ENCODE peak calls at places on chromosomes 2 and 18, in four cellular contexts. Q is mucosa of descending colon, Y is lower lobe of right lung, U is posterior cingulate gyrus. M is an unnamed sample.

GRCh38 chr2:119943058-119943457 is 69.8 kb upstream of the EPB41L5 start:
- DNase-seq in Q (no peak), Y (no peak), U (no peak), M (no peak)

GRCh38 chr2:223696719-223697118 is 94.6 kb upstream of the SCG2 start:
- DNase-seq in Q (peak; percentile 4), Y (no peak), U (no peak), M (peak; percentile 68)

GRCh38 chr2:74530239-74531161 is 767 bp downstream of the HTRA2 start:
- DNase-seq in Q (peak; percentile 62), Y (peak; percentile 68), U (no peak), M (no peak)

GRCh38 chr2:74087696-74088095 is 60.0 kb downstream of the BOLA3 start:
- DNase-seq in Q (no peak), Y (no peak), U (no peak), M (no peak)

GRCh38 chr2:197107291-197108269 is 181.1 kb upstream of the PGAP1 start:
- DNase-seq in Q (no peak), Y (no peak), U (no peak), M (no peak)

GRCh38 chr2:144780983-144781382 is 261.1 kb upstream of the ZEB2 start:
- DNase-seq in Q (no peak), Y (no peak), U (no peak), M (no peak)

GRCh38 chr2:111982822-111983221 is 72.2 kb upstream of the TMEM87B start:
- DNase-seq in Q (no peak), Y (no peak), U (no peak), M (no peak)

GRCh38 chr18:22838639-22839487 is 94.3 kb upstream of the RBBP8 start:
- DNase-seq in Q (no peak), Y (no peak), U (no peak), M (no peak)

GRCh38 chr2:68318686-68319396 is 908 bp downstream of the CNRIP1 start:
- DNase-seq in Q (peak; percentile 7), Y (peak; percentile 47), U (peak; percentile 16), M (no peak)

GRCh38 chr18:79817607-79817998 is 19.9 kb downstream of the KCNG2 start:
- DNase-seq in Q (no peak), Y (no peak), U (no peak), M (no peak)

GRCh38 chr2:217804786-217805678 is 197.8 kb downstream of the TNS1 start:
- DNase-seq in Q (no peak), Y (no peak), U (no peak), M (no peak)

GRCh38 chr2:218020966-218021535 is 18.3 kb upstream of the TNS1 start:
- DNase-seq in Q (no peak), Y (no peak), U (no peak), M (no peak)

GRCh38 chr18:63366270-63366990 is 576 bp downstream of the KDSR start:
- DNase-seq in Q (peak; percentile 71), Y (peak; percentile 70), U (peak; percentile 13), M (peak; percentile 84)

GRCh38 chr2:88059979-88060906 is 4.7 kb upstream of the KRCC1 start:
- DNase-seq in Q (no peak), Y (no peak), U (no peak), M (peak; percentile 71)

GRCh38 chr2:200993097-200993496 is 29.6 kb upstream of the ORC2 start:
- DNase-seq in Q (no peak), Y (no peak), U (no peak), M (no peak)

GRCh38 chr2:174051741-174052638 is 86.8 kb upstream of the SP3 start:
- DNase-seq in Q (peak; percentile 57), Y (no peak), U (no peak), M (peak; percentile 65)

GRCh38 chr2:3839489-3839888 is 136.1 kb downstream of the DCDC2C start:
- DNase-seq in Q (no peak), Y (no peak), U (no peak), M (no peak)

GRCh38 chr2:103459302-103459701 is 697.5 kb downstream of the TMEM182 start:
- DNase-seq in Q (no peak), Y (no peak), U (no peak), M (no peak)

GRCh38 chr2:190805126-190805525 is 75.5 kb upstream of the GLS start:
- DNase-seq in Q (no peak), Y (no peak), U (no peak), M (no peak)

GRCh38 chr2:28423856-28424605 is 31.4 kb downstream of the FOSL2 start:
- DNase-seq in Q (no peak), Y (peak; percentile 71), U (no peak), M (no peak)

GRCh38 chr18:41226186-41226585 is 728.8 kb upstream of the PIK3C3 start:
- DNase-seq in Q (no peak), Y (no peak), U (no peak), M (peak; percentile 0)

GRCh38 chr2:138641277-138641676 is 138.9 kb downstream of the NXPH2 start:
- DNase-seq in Q (no peak), Y (no peak), U (no peak), M (peak; percentile 20)

GRCh38 chr2:241267249-241268067 is 48.0 kb downstream of the HDLBP start:
- DNase-seq in Q (no peak), Y (no peak), U (no peak), M (no peak)

GRCh38 chr2:109162999-109163398 is 34.0 kb downstream of the SH3RF3 start:
- DNase-seq in Q (peak; percentile 29), Y (no peak), U (no peak), M (no peak)

GRCh38 chr2:217090024-217090473 is 230.2 kb upstream of the TNP1 start:
- DNase-seq in Q (no peak), Y (no peak), U (no peak), M (no peak)

GRCh38 chr2:108541451-108541850 is 7.2 kb downstream of the LIMS1 start:
- DNase-seq in Q (peak; percentile 45), Y (no peak), U (no peak), M (no peak)

GRCh38 chr2:74278176-74278575 is 65.0 kb downstream of the SLC4A5 start:
- DNase-seq in Q (peak; percentile 50), Y (no peak), U (no peak), M (no peak)

GRCh38 chr2:47907097-47907781 is 941 bp upstream of the FBXO11 start:
- DNase-seq in Q (peak; percentile 68), Y (peak; percentile 55), U (no peak), M (no peak)

GRCh38 chr2:179139506-179139905 is 89.6 kb upstream of the CCDC141 start:
- DNase-seq in Q (no peak), Y (no peak), U (no peak), M (no peak)

GRCh38 chr2:53632714-53633113 is 134.9 kb upstream of the CHAC2 start:
- DNase-seq in Q (no peak), Y (no peak), U (no peak), M (no peak)

M was measured in RWPE1.